ENCODE peak calls at places on chromosome 5, in seven cellular contexts. E is AG04450, Z is fibroblast of lung, T is cardiac fibroblast, S is Calu3, D is endodermal cell, B is endothelial cell. G is an unnamed sample.

GRCh38 chr5:163614787-163615186 is 109.4 kb downstream of the MAT2B start:
- DNase-seq in E (no peak), Z (peak), T (no peak), S (no peak), D (no peak), B (no peak), G (no peak)

GRCh38 chr5:137594717-137595116 is 95.6 kb upstream of the SPOCK1 start:
- DNase-seq in E (no peak), Z (peak), T (peak), S (no peak), D (peak), B (no peak), G (no peak)

GRCh38 chr5:54388411-54388810 is 67.1 kb upstream of the HSPB3 start:
- DNase-seq in E (no peak), Z (peak), T (peak), S (no peak), D (no peak), B (no peak), G (no peak)

GRCh38 chr5:96614110-96614691 is 48.0 kb upstream of the CAST start:
- DNase-seq in E (peak), Z (peak), T (peak), S (peak), D (peak), B (peak), G (peak)

GRCh38 chr5:68037541-68037940 is 178.0 kb upstream of the PIK3R1 start:
- DNase-seq in E (no peak), Z (no peak), T (peak), S (no peak), D (no peak), B (no peak), G (no peak)

GRCh38 chr5:36683821-36684434 is 77.5 kb downstream of the SLC1A3 start:
- DNase-seq in E (peak), Z (no peak), T (peak), S (no peak), D (peak), B (no peak), G (no peak)

GRCh38 chr5:170606939-170607338 is 103.1 kb downstream of the KCNIP1 start:
- DNase-seq in E (no peak), Z (no peak), T (no peak), S (no peak), D (no peak), B (no peak), G (no peak)

GRCh38 chr5:128101676-128102075 is 18.1 kb downstream of the SLC12A2 start:
- DNase-seq in E (no peak), Z (peak), T (no peak), S (no peak), D (no peak), B (no peak), G (no peak)

GRCh38 chr5:78496373-78496772 is 136.0 kb downstream of the SCAMP1 start:
- DNase-seq in E (no peak), Z (peak), T (peak), S (peak), D (no peak), B (no peak), G (no peak)

GRCh38 chr5:133026664-133027153 is 360 bp upstream of the ZCCHC10 start:
- DNase-seq in E (no peak), Z (no peak), T (no peak), S (no peak), D (no peak), B (no peak), G (no peak)

GRCh38 chr5:147925020-147925419 is 18.7 kb upstream of the C5orf46 start:
- DNase-seq in E (no peak), Z (no peak), T (no peak), S (no peak), D (no peak), B (no peak), G (no peak)

GRCh38 chr5:114305402-114306207 is 56.3 kb upstream of the KCNN2 start:
- DNase-seq in E (peak), Z (peak), T (peak), S (peak), D (peak), B (peak), G (no peak)

GRCh38 chr5:68962632-68963484 is 131.0 kb upstream of the SLC30A5 start:
- DNase-seq in E (peak), Z (peak), T (peak), S (peak), D (peak), B (peak), G (peak)

GRCh38 chr5:97629281-97629680 is 446.2 kb upstream of the RIOK2 start:
- DNase-seq in E (peak), Z (peak), T (peak), S (no peak), D (no peak), B (no peak), G (no peak)

DNA sequence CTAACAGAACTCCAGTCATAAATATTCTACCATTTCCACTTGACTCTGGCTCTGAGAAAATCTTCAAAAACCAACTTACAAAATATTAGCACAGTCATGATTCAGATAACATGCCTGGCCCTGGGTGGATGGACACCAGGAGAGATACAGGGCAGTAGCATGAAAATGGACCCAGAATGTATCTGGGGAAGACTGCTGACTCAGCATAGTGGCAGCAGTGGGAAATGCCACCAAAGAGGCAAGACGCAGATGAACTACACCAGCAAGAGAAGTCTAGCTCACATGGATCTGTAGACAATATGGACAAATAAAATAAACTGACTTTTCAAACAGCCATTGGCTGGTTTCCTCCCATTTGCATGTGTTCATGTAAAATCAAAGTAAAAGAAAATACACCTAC is 359.8 kb downstream of the SEMA5A start:
- DNase-seq in E (no peak), Z (no peak), T (no peak), S (no peak), D (no peak), B (no peak), G (no peak)
- TF ChIP-seq CTCF in E (no peak), Z (no peak), T (no peak), S (no peak), D (no peak), B (no peak), G (no peak)

DNA sequence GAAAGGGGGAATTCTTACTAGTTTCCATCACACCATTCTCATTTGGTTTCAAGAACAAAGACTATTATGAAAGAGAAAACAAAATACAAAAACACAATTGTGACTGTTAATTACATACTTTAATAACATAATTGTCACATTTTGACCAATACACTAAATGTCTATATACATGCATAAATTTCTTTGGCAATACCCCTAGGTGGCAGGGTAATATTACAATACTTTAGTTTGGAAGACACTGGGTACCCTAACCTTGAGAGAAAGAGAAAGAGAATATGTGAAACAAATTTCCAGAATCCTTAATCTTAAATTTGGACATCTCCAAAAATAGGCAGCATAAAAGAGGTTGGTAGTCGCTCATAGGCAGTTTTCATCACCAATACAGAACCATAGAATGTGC is 619.6 kb upstream of the ADAMTS16 start:
- DNase-seq in E (no peak), Z (no peak), T (no peak), S (no peak), D (no peak), B (no peak), G (no peak)
- TF ChIP-seq CTCF in E (no peak), Z (no peak), T (no peak), S (no peak), D (no peak), B (no peak), G (no peak)

GRCh38 chr5:126692971-126693370 is 84.0 kb upstream of the LMNB1 start:
- DNase-seq in E (no peak), Z (no peak), T (no peak), S (no peak), D (peak), B (no peak), G (no peak)
- TF ChIP-seq CTCF in E (no peak), Z (no peak), T (no peak), S (no peak), D (no peak), B (no peak), G (no peak)

GRCh38 chr5:5587474-5587873 is 165.0 kb downstream of the ICE1 start:
- DNase-seq in E (no peak), Z (no peak), T (no peak), S (no peak), D (no peak), B (no peak), G (no peak)

GRCh38 chr5:5584236-5584749 is 161.8 kb downstream of the ICE1 start:
- DNase-seq in E (no peak), Z (no peak), T (no peak), S (no peak), D (no peak), B (no peak), G (no peak)

GRCh38 chr5:5584751-5585150 is 162.3 kb downstream of the ICE1 start:
- DNase-seq in E (no peak), Z (no peak), T (no peak), S (no peak), D (no peak), B (no peak), G (no peak)

GRCh38 chr5:5583832-5584231 is 161.4 kb downstream of the ICE1 start:
- DNase-seq in E (no peak), Z (no peak), T (no peak), S (no peak), D (no peak), B (no peak), G (no peak)

DNA sequence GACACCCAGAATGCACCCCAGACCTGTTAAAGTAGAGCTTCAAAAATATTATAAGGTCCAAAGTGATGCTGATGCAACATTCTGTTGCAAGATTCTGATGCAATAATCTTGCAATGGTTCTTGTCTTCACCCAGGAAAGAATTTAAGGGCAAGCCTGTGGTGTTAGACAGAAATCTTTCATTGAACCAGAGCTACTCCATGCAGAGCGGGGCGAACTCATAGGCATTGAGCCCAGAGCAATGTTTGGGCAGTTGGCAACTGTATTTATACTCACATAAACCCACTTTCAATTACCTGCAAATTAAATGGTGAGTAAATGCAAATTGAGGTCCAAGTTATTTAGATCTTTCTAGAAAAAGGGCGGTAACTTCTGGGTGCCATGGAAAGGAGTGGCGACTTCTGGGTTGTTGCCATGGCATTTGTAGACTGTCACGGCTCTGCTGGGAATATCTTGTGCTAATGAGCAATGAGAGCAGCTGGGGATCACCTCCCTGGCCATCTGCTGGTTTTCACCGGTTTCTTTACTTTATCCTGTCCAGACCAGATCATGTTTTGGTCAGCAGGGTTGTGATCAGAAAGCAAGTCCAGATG is 163.4 kb downstream of the ICE1 start:
- DNase-seq in E (no peak), Z (no peak), T (no peak), S (no peak), D (no peak), B (no peak), G (no peak)
- TF ChIP-seq CTCF in E (no peak), Z (no peak), T (no peak), S (no peak), D (no peak), B (no peak), G (no peak)

GRCh38 chr5:77438057-77438456 is 54.1 kb downstream of the WDR41 start:
- DNase-seq in E (no peak), Z (no peak), T (no peak), S (no peak), D (no peak), B (no peak), G (no peak)

GRCh38 chr5:77431719-77432118 is 60.4 kb downstream of the WDR41 start:
- DNase-seq in E (no peak), Z (no peak), T (no peak), S (no peak), D (no peak), B (no peak), G (no peak)

GRCh38 chr5:77431286-77431685 is 60.8 kb downstream of the WDR41 start:
- DNase-seq in E (peak), Z (peak), T (no peak), S (no peak), D (no peak), B (no peak), G (no peak)

DNA sequence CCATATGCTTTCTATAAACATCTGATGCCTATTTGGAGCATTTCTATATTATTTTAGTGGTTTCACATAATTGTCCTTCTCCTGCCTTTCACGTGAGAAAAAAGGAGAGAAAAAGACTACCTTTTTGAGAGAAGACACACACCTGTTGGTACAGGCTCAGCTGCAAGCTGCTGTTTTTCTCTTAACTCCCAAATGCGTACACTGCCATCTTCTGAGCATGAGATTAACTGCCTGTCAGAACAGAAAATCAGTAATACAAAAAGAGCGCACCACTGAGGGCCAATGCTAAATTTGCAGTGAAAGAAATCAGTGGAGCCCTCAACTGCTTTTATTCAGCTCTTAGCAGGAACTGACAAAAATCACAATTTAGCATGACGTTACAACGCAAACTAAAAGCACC is 54.9 kb downstream of the WDR41 start:
- DNase-seq in E (no peak), Z (no peak), T (no peak), S (no peak), D (no peak), B (no peak), G (no peak)
- TF ChIP-seq CTCF in E (no peak), Z (no peak), T (no peak), S (no peak), D (peak), B (no peak), G (peak)